ENCODE peak calls at places on chromosome 13, in six cellular contexts. Q is cardiac fibroblast, C is psoas muscle, F is posterior cingulate gyrus, G is NCI-H187, V is iris pigment epithelial cell. J is an unnamed sample.

GRCh38 chr13:35712907-35713685 is 236.6 kb upstream of the MAB21L1 start:
- DNase-seq in Q (peak; percentile 42), C (no peak), F (no peak), G (no peak), V (peak; percentile 61), J (no peak)

GRCh38 chr13:74920361-74920760 is 561.6 kb downstream of the TBC1D4 start:
- DNase-seq in Q (no peak), C (no peak), F (no peak), G (no peak), V (no peak), J (no peak)

GRCh38 chr13:36904219-36904618 is 15.8 kb downstream of the SMAD9 start:
- DNase-seq in Q (no peak), C (no peak), F (no peak), G (peak; percentile 71), V (no peak), J (peak; percentile 70)

GRCh38 chr13:105368781-105369180 is 1166.7 kb downstream of the EFNB2 start:
- DNase-seq in Q (no peak), C (no peak), F (no peak), G (no peak), V (no peak), J (no peak)

GRCh38 chr13:24842533-24843278 is 78.7 kb downstream of the RNF17 start:
- DNase-seq in Q (no peak), C (no peak), F (no peak), G (no peak), V (no peak), J (no peak)

GRCh38 chr13:30463820-30464495 is 1.8 kb downstream of the HMGB1 start:
- DNase-seq in Q (peak; percentile 78), C (no peak), F (peak; percentile 53), G (no peak), V (peak; percentile 71), J (no peak)

GRCh38 chr13:49679244-49679643 is 12.0 kb downstream of the EBPL start:
- DNase-seq in Q (no peak), C (no peak), F (no peak), G (no peak), V (peak; percentile 52), J (peak; percentile 11)

GRCh38 chr13:110319774-110320509 is 12.9 kb downstream of the COL4A2 start:
- DNase-seq in Q (peak; percentile 86), C (no peak), F (no peak), G (no peak), V (peak; percentile 85), J (no peak)

GRCh38 chr13:22047785-22048104 is 376.9 kb downstream of the FGF9 start:
- DNase-seq in Q (no peak), C (no peak), F (no peak), G (no peak), V (no peak), J (no peak)

J was measured in NCI-H2107.